ENCODE peak calls at places on chromosomes 1 and 21, in five cellular contexts. W is lower lobe of right lung; X is fibroblast of lung; K is CD8-positive, alpha-beta T cell; U is uterus. E is an unnamed sample.

GRCh38 chr1:218658899-218659298 is 313.8 kb downstream of the TGFB2 start:
- DNase-seq in W (no peak), X (peak; percentile 98), K (no peak), U (no peak), E (no peak)

GRCh38 chr1:244137725-244138124 is 86.6 kb downstream of the ZBTB18 start:
- DNase-seq in W (no peak), X (peak; percentile 90), K (no peak), U (no peak), E (no peak)

GRCh38 chr1:177794316-177794991 is 175.4 kb downstream of the SEC16B start:
- DNase-seq in W (no peak), X (no peak), K (no peak), U (no peak), E (no peak)

GRCh38 chr1:20682571-20683236 is 21.5 kb upstream of the DDOST start:
- DNase-seq in W (no peak), X (no peak), K (no peak), U (no peak), E (no peak)

GRCh38 chr1:155086856-155087535 is 8.4 kb downstream of the EFNA3 start:
- DNase-seq in W (no peak), X (no peak), K (no peak), U (no peak), E (no peak)

GRCh38 chr21:32412998-32413504 is 545 bp downstream of the EVA1C start:
- DNase-seq in W (peak; percentile 80), X (no peak), K (no peak), U (peak; percentile 63), E (peak; percentile 74)

GRCh38 chr1:192485692-192486436 is 89.7 kb upstream of the RGS1 start:
- DNase-seq in W (peak; percentile 47), X (peak; percentile 99), K (no peak), U (peak; percentile 89), E (peak; percentile 88)

GRCh38 chr21:17925000-17925610 is 105.9 kb upstream of the C21orf91 start:
- DNase-seq in W (no peak), X (peak; percentile 46), K (peak; percentile 41), U (peak; percentile 63), E (no peak)

GRCh38 chr1:162605225-162605927 is 26.9 kb upstream of the DDR2 start:
- DNase-seq in W (no peak), X (peak; percentile 96), K (no peak), U (no peak), E (no peak)

GRCh38 chr1:58727363-58727762 is 27.5 kb upstream of the MYSM1 start:
- DNase-seq in W (no peak), X (peak; percentile 91), K (no peak), U (no peak), E (no peak)

GRCh38 chr21:44872266-44872567 is 1.3 kb downstream of the PTTG1IP start:
- DNase-seq in W (no peak), X (no peak), K (no peak), U (no peak), E (no peak)
- TF ChIP-seq CTCF in W (no peak), X (no peak), K (no peak), U (no peak), E (no peak)

GRCh38 chr1:15468145-15468544 is 7.8 kb upstream of the CELA2B start:
- DNase-seq in W (no peak), X (no peak), K (no peak), U (no peak), E (no peak)
- H3K4me1 ChIP-seq in W (peaks cover 13% of the 10 kb centered on the region), X (peaks cover 4% of the 10 kb centered on the region), K (no peaks in the 10 kb centered on the region), U (no peaks in the 10 kb centered on the region), E (no peaks in the 10 kb centered on the region)

DNA sequence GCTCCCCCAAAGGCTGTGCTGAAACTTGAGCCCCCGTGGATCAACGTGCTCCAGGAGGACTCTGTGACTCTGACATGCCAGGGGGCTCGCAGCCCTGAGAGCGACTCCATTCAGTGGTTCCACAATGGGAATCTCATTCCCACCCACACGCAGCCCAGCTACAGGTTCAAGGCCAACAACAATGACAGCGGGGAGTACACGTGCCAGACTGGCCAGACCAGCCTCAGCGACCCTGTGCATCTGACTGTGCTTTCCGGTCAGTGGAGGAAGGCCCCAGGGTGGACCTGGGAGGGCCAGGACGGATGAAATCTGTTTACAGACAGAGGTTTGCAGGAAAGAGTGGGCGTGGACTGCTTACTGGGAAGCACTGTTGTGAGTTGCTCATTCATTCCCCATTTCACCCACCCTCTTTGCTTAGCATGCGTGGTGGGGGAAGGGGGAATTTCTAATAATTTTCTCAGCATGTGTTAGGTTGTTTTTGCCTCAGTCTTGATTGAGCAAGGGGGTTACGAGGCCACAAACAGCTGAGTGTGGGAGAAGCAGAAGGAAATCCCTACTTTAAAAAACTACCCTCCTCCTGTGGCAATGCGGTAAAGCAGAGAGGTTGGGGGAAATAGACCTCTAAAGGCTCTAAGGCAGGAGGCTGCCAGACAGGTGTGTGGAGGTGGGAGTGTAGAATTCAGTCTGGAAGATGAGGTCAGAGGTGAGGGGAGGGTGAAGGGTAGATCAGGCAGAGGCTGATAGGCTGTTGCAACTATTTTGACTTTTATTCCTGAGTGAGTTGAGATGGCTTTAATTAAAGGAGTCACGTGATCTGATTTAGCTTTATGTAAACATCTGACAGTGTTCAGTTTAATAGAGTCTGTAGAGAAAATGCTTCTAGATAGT is 1.3 kb downstream of the FCGR2A start:
- DNase-seq in W (peak; percentile 73), X (peak; percentile 15), K (no peak), U (no peak), E (no peak)
- H3K27ac ChIP-seq in W (peak overlapping the region; percentile 67), X (no peak overlapping the region), K (no peak overlapping the region), U (no peak overlapping the region), E (no peak overlapping the region)

DNA sequence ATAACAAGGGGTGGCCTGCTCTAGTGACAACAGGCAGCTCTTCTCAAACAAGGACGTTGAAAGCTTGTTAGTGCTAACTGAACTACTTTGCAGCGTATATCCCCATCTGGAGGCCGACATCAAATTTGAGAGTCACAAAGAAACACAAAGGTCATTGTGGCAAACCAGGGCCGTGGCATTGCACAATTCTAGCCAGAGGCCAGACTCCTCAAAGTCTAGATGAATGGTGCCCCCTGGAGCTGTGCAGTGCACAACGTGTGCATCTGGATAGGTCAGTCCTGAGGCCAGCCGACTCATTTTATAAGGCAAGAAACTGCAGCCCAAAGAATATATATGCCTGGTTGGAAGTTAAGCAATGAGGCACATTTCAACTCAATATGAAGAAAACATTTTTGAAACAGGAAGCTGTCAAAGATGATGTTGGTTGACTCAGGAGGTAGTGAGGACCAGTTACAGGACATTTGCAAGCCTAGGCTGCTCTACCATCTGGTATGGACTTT is 459.3 kb upstream of the RUNX1 start:
- DNase-seq in W (peak; percentile 84), X (peak; percentile 72), K (no peak), U (no peak), E (no peak)
- TF ChIP-seq CTCF in W (peak; percentile 40), X (peak; percentile 18), K (no peak), U (no peak), E (no peak)

GRCh38 chr1:175195798-175196197 is 3.2 kb upstream of the KIAA0040 start:
- DNase-seq in W (no peak), X (no peak), K (no peak), U (no peak), E (no peak)

GRCh38 chr1:175198332-175198731 is 5.8 kb upstream of the KIAA0040 start:
- DNase-seq in W (no peak), X (peak; percentile 34), K (no peak), U (no peak), E (no peak)

GRCh38 chr1:175200626-175201025 is 8.1 kb upstream of the KIAA0040 start:
- DNase-seq in W (no peak), X (no peak), K (no peak), U (no peak), E (no peak)

GRCh38 chr1:175195281-175195680 is 2.7 kb upstream of the KIAA0040 start:
- DNase-seq in W (no peak), X (no peak), K (no peak), U (no peak), E (no peak)

GRCh38 chr1:175197536-175197935 is 5.0 kb upstream of the KIAA0040 start:
- DNase-seq in W (no peak), X (no peak), K (no peak), U (no peak), E (no peak)
- H3K4me1 ChIP-seq in W (peaks cover 62% of the 10 kb centered on the region), X (peaks cover 7% of the 10 kb centered on the region), K (peaks cover 14% of the 10 kb centered on the region), U (no peaks in the 10 kb centered on the region), E (peaks cover 10% of the 10 kb centered on the region)

GRCh38 chr1:217182992-217183391 is 447.9 kb downstream of the GPATCH2 start:
- DNase-seq in W (no peak), X (no peak), K (no peak), U (no peak), E (no peak)

GRCh38 chr1:217184854-217185253 is 446.0 kb downstream of the GPATCH2 start:
- DNase-seq in W (no peak), X (peak; percentile 4), K (no peak), U (no peak), E (no peak)

GRCh38 chr1:217181205-217181746 is 449.6 kb downstream of the GPATCH2 start:
- DNase-seq in W (no peak), X (no peak), K (no peak), U (no peak), E (no peak)

DNA sequence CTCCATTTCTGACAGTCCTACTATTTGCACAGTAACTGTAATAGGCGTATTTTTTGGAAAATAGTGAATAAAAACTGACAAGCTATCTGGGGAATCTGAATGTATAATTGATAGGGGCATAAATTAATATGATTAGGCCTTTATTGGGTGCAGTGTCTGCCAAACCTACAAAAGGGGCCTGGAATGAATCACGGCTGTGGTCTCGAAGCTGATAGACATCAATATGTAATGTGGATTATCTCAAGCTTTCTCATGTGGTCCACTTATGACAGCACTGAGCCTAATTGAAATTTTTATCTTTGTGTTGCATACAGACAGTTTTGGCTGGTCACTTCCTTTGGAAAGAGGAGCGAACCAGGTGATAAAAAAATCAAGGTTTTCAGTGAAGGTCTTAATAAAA is 450.4 kb downstream of the GPATCH2 start:
- DNase-seq in W (no peak), X (no peak), K (no peak), U (no peak), E (no peak)
- H3K27ac ChIP-seq in W (no peak overlapping the region), X (no peak overlapping the region), K (no peak overlapping the region), U (no peak overlapping the region), E (no peak overlapping the region)

GRCh38 chr1:228261706-228262105 is 53.9 kb downstream of the OBSCN start:
- DNase-seq in W (no peak), X (no peak), K (no peak), U (no peak), E (no peak)

GRCh38 chr1:228262475-228262874 is 54.6 kb downstream of the OBSCN start:
- DNase-seq in W (no peak), X (no peak), K (no peak), U (no peak), E (no peak)

GRCh38 chr1:228259368-228259894 is 51.6 kb downstream of the OBSCN start:
- DNase-seq in W (no peak), X (no peak), K (no peak), U (no peak), E (no peak)

GRCh38 chr1:228258486-228258885 is 50.6 kb downstream of the OBSCN start:
- DNase-seq in W (no peak), X (no peak), K (no peak), U (no peak), E (no peak)

DNA sequence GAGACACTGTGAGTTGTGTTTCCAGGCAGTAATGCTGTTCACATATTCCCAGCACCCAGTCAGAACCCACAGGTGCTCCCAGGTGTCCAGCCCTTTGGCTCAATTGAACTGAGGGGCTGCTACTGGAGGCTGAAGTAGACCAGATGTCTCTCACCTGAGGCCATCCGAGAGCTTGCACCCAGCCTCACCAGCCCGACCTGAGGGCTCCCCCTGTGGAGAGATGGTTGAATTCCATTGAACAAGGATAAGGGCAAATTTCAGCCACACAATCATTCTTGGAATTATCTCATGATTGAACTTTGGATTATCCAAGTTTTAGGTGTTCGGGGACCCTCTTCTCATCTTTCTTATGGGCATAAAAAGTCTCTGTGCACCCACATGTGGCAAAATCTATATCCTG is 52.1 kb downstream of the OBSCN start:
- DNase-seq in W (no peak), X (no peak), K (no peak), U (no peak), E (no peak)
- TF ChIP-seq CTCF in W (no peak), X (no peak), K (no peak), U (no peak), E (no peak)

E was measured in ovary.